ENCODE peak calls at places on chromosomes 12 and 14, in nine cellular contexts. Y is HCT116, E is GM03348, Z is stomach, G is left colon, H is NB4, V is GM23338, M is cardiac fibroblast, D is endothelial cell of umbilical vein. B is an unnamed sample.

GRCh38 chr12:28191690-28192089 is 1.4 kb downstream of the CCDC91 start:
- DNase-seq in Y (no peak), Z (no peak), H (peak), D (peak), G (no peak), V (peak), M (peak), E (no peak), B (peak)

GRCh38 chr12:66143868-66144267 is 13.3 kb upstream of the LLPH start:
- DNase-seq in H (no peak), Y (no peak), G (no peak), Z (no peak), E (no peak), D (no peak), V (no peak), M (no peak), B (no peak)

GRCh38 chr12:121702944-121703343 is 9.6 kb upstream of the TMEM120B start:
- DNase-seq in M (no peak), H (no peak), Z (no peak), G (no peak), D (no peak), V (no peak), E (no peak), Y (no peak), B (no peak)

GRCh38 chr14:100164808-100165207 is 5.4 kb upstream of the DEGS2 start:
- DNase-seq in G (no peak), E (no peak), Y (no peak), M (no peak), D (no peak), H (no peak), Z (no peak), V (no peak), B (no peak)

GRCh38 chr12:21413369-21414277 is 23.8 kb upstream of the PYROXD1 start:
- DNase-seq in G (no peak), E (no peak), Z (no peak), V (no peak), M (peak), D (no peak), H (no peak), Y (no peak), B (no peak)

GRCh38 chr12:124646385-124647230 is 79.2 kb upstream of the NCOR2 start:
- DNase-seq in Y (no peak), D (no peak), E (peak), V (peak), H (peak), M (no peak), G (no peak), Z (no peak), B (no peak)

GRCh38 chr14:65927871-65928270 is 515.3 kb downstream of the FUT8 start:
- DNase-seq in M (no peak), G (peak), Z (peak), D (no peak), V (peak), E (no peak), H (no peak), Y (no peak), B (peak)

GRCh38 chr14:104732931-104733681 is 9.1 kb downstream of the ADSS1 start:
- DNase-seq in Z (peak), M (no peak), H (no peak), D (no peak), E (no peak), G (peak), Y (no peak), V (no peak), B (no peak)